ENCODE peak calls at places on chromosomes 12 and 14, in ten cellular contexts. A is activated naive CD8-positive, alpha-beta T cell treated with anti-CD3 and anti-CD28 coated beads for 36 hours; N is A549; W is sciatic nerve; J is epithelial cell of prostate; T is non-pigmented ciliary epithelial cell; Y is NCI-H345; G is neuronal stem cell; P is heart right ventricle; Z is cardiac fibroblast. M is an unnamed sample.

GRCh38 chr14:104359301-104359968 is 220.1 kb upstream of the C14orf180 start:
- DNase-seq in A (no peak), N (no peak), W (peak), J (no peak), T (no peak), Y (no peak), G (no peak), P (no peak), Z (no peak), M (no peak)

GRCh38 chr14:24178399-24179178 is 6.7 kb downstream of the REC8 start:
- DNase-seq in A (no peak), N (no peak), W (no peak), J (no peak), T (no peak), Y (no peak), G (no peak), P (no peak), Z (no peak), M (no peak)

GRCh38 chr14:55957950-55958349 is 160.3 kb upstream of the PELI2 start:
- DNase-seq in A (no peak), N (no peak), W (no peak), J (no peak), T (no peak), Y (no peak), G (peak), P (no peak), Z (no peak), M (peak)

GRCh38 chr14:79279645-79280399 is 931.5 kb downstream of the DIO2 start:
- DNase-seq in A (no peak), N (no peak), W (no peak), J (no peak), T (no peak), Y (no peak), G (no peak), P (peak), Z (peak), M (no peak)

GRCh38 chr12:108647199-108647935 is 13.7 kb upstream of the SELPLG start:
- DNase-seq in A (no peak), N (no peak), W (no peak), J (no peak), T (no peak), Y (no peak), G (no peak), P (no peak), Z (no peak), M (no peak)

GRCh38 chr12:95259368-95259767 is 41.8 kb downstream of the VEZT start:
- DNase-seq in A (no peak), N (no peak), W (no peak), J (no peak), T (no peak), Y (no peak), G (no peak), P (no peak), Z (no peak), M (no peak)

GRCh38 chr12:117850048-117850447 is 118.7 kb downstream of the KSR2 start:
- DNase-seq in A (no peak), N (peak), W (no peak), J (no peak), T (no peak), Y (peak), G (peak), P (no peak), Z (peak), M (no peak)

GRCh38 chr12:2384029-2384386 is 331.2 kb downstream of the CACNA1C start:
- DNase-seq in A (no peak), N (no peak), W (no peak), J (no peak), T (no peak), Y (no peak), G (no peak), P (no peak), Z (peak), M (no peak)

GRCh38 chr12:46752396-46752795 is 73.4 kb downstream of the SLC38A4 start:
- DNase-seq in A (no peak), N (no peak), W (no peak), J (peak), T (no peak), Y (no peak), G (no peak), P (no peak), Z (no peak), M (peak)

GRCh38 chr12:57342207-57342691 is 88.6 kb downstream of the R3HDM2 start:
- DNase-seq in A (no peak), N (peak), W (no peak), J (no peak), T (no peak), Y (no peak), G (peak), P (no peak), Z (peak), M (no peak)

GRCh38 chr12:104319918-104320626 is 16.5 kb downstream of the EID3 start:
- DNase-seq in A (no peak), N (no peak), W (no peak), J (no peak), T (no peak), Y (no peak), G (no peak), P (no peak), Z (no peak), M (no peak)

GRCh38 chr12:6062427-6063378 is 61.8 kb downstream of the VWF start:
- DNase-seq in A (peak), N (peak), W (no peak), J (no peak), T (no peak), Y (peak), G (peak), P (no peak), Z (peak), M (peak)

GRCh38 chr12:455821-456220 is 3.9 kb upstream of the B4GALNT3 start:
- DNase-seq in A (no peak), N (no peak), W (no peak), J (no peak), T (no peak), Y (no peak), G (no peak), P (no peak), Z (no peak), M (no peak)

GRCh38 chr14:69573841-69574265 is 818 bp downstream of the CCDC177 start:
- DNase-seq in A (no peak), N (no peak), W (no peak), J (no peak), T (no peak), Y (peak), G (peak), P (no peak), Z (no peak), M (no peak)

GRCh38 chr12:41919025-41919424 is 225.6 kb downstream of the GXYLT1 start:
- DNase-seq in A (no peak), N (no peak), W (no peak), J (no peak), T (no peak), Y (no peak), G (no peak), P (no peak), Z (no peak), M (no peak)

GRCh38 chr12:96108321-96108720 is 72.9 kb upstream of the LTA4H start:
- DNase-seq in A (peak), N (no peak), W (no peak), J (no peak), T (no peak), Y (no peak), G (no peak), P (peak), Z (no peak), M (no peak)

GRCh38 chr12:114405449-114406271 is at the start of gene TBX5:
- DNase-seq in A (no peak), N (no peak), W (no peak), J (no peak), T (no peak), Y (peak), G (peak), P (no peak), Z (peak), M (no peak)

GRCh38 chr14:98704441-98704840 is 567.6 kb downstream of the BCL11B start:
- DNase-seq in A (no peak), N (no peak), W (no peak), J (no peak), T (no peak), Y (no peak), G (no peak), P (no peak), Z (no peak), M (no peak)

GRCh38 chr12:26177303-26177702 is 18.1 kb upstream of the SSPN start:
- DNase-seq in A (no peak), N (no peak), W (no peak), J (no peak), T (no peak), Y (no peak), G (no peak), P (no peak), Z (no peak), M (no peak)

GRCh38 chr14:70947739-70948138 is 40.5 kb downstream of the PCNX1 start:
- DNase-seq in A (no peak), N (no peak), W (no peak), J (no peak), T (no peak), Y (no peak), G (no peak), P (no peak), Z (no peak), M (no peak)

GRCh38 chr14:58244556-58245387 is at the start of gene PSMA3:
- DNase-seq in A (peak), N (peak), W (peak), J (peak), T (peak), Y (peak), G (peak), P (peak), Z (peak), M (peak)

GRCh38 chr12:132325733-132326130 is 3.7 kb downstream of the GALNT9 start:
- DNase-seq in A (no peak), N (no peak), W (no peak), J (no peak), T (no peak), Y (no peak), G (no peak), P (no peak), Z (no peak), M (no peak)

GRCh38 chr12:96061864-96062453 is 26.6 kb upstream of the LTA4H start:
- DNase-seq in A (peak), N (peak), W (peak), J (no peak), T (peak), Y (peak), G (peak), P (peak), Z (peak), M (no peak)

GRCh38 chr12:92146497-92146828 is 817 bp upstream of the BTG1 start:
- DNase-seq in A (no peak), N (no peak), W (no peak), J (no peak), T (no peak), Y (no peak), G (no peak), P (no peak), Z (no peak), M (no peak)

GRCh38 chr12:113443030-113443539 is 20.9 kb downstream of the SDSL start:
- DNase-seq in A (no peak), N (no peak), W (no peak), J (no peak), T (no peak), Y (no peak), G (no peak), P (no peak), Z (no peak), M (no peak)

GRCh38 chr12:44465139-44465538 is 411.0 kb downstream of the NELL2 start:
- DNase-seq in A (no peak), N (no peak), W (no peak), J (no peak), T (no peak), Y (no peak), G (no peak), P (no peak), Z (no peak), M (no peak)

GRCh38 chr12:105617141-105617540 is 286.6 kb downstream of the C12orf75 start:
- DNase-seq in A (no peak), N (no peak), W (no peak), J (peak), T (no peak), Y (no peak), G (no peak), P (no peak), Z (no peak), M (no peak)

GRCh38 chr12:110934093-110934852 is 13.9 kb upstream of the MYL2 start:
- DNase-seq in A (no peak), N (peak), W (no peak), J (peak), T (no peak), Y (no peak), G (no peak), P (no peak), Z (peak), M (no peak)

GRCh38 chr14:28303248-28303647 is 463.3 kb upstream of the FOXG1 start:
- DNase-seq in A (no peak), N (no peak), W (no peak), J (peak), T (no peak), Y (no peak), G (no peak), P (no peak), Z (peak), M (no peak)

GRCh38 chr12:21542412-21542811 is 16.3 kb downstream of the SPX start:
- DNase-seq in A (no peak), N (no peak), W (no peak), J (no peak), T (no peak), Y (no peak), G (no peak), P (no peak), Z (no peak), M (no peak)

GRCh38 chr12:122672515-122672914 is 30.6 kb downstream of the HCAR2 start:
- DNase-seq in A (no peak), N (no peak), W (no peak), J (no peak), T (no peak), Y (no peak), G (no peak), P (no peak), Z (no peak), M (no peak)

GRCh38 chr14:96136361-96136760 is 68.3 kb upstream of the BDKRB2 start:
- DNase-seq in A (no peak), N (no peak), W (no peak), J (no peak), T (no peak), Y (no peak), G (no peak), P (no peak), Z (peak), M (no peak)

GRCh38 chr14:37650356-37651037 is 55.1 kb downstream of the TTC6 start:
- DNase-seq in A (no peak), N (no peak), W (no peak), J (no peak), T (no peak), Y (peak), G (no peak), P (no peak), Z (no peak), M (peak)

GRCh38 chr12:41288188-41288811 is 100.2 kb downstream of the PDZRN4 start:
- DNase-seq in A (no peak), N (no peak), W (no peak), J (no peak), T (no peak), Y (peak), G (no peak), P (no peak), Z (no peak), M (no peak)

GRCh38 chr14:53534841-53535240 is 381.7 kb upstream of the DDHD1 start:
- DNase-seq in A (no peak), N (no peak), W (no peak), J (peak), T (no peak), Y (no peak), G (no peak), P (no peak), Z (peak), M (no peak)

GRCh38 chr12:76137611-76138010 is 53.1 kb upstream of the NAP1L1 start:
- DNase-seq in A (no peak), N (no peak), W (no peak), J (no peak), T (no peak), Y (no peak), G (no peak), P (no peak), Z (peak), M (no peak)

M was measured in NCI-H1048.